ENCODE peak calls at places on chromosomes 11 and 22, in four cellular contexts. One of them, this sample, is unnamed.

GRCh38 chr11:24267015-24267414 is 229.8 kb upstream of the LUZP2 start:
- DNase-seq in Right ventricle myocardium inferior: no peak
- DNase-seq in NCI-H460: no peak
- DNase-seq in adrenal gland: no peak
- DNase-seq in this sample: peak; percentile 58

GRCh38 chr22:46972256-46972655 is 209.8 kb downstream of the TBC1D22A start:
- DNase-seq in Right ventricle myocardium inferior: no peak
- DNase-seq in NCI-H460: no peak
- DNase-seq in adrenal gland: no peak
- DNase-seq in this sample: peak; percentile 51

GRCh38 chr22:19942071-19942885 is 660 bp upstream of the TXNRD2 start:
- DNase-seq in Right ventricle myocardium inferior: no peak
- DNase-seq in NCI-H460: no peak
- DNase-seq in adrenal gland: peak; percentile 64
- DNase-seq in this sample: peak; percentile 59

GRCh38 chr22:39457546-39458442 is 982 bp downstream of the MGAT3 start:
- DNase-seq in Right ventricle myocardium inferior: no peak
- DNase-seq in NCI-H460: no peak
- DNase-seq in adrenal gland: no peak
- DNase-seq in this sample: peak; percentile 70

GRCh38 chr11:6612816-6613136 is 760 bp upstream of the TAF10 start:
- DNase-seq in Right ventricle myocardium inferior: no peak
- DNase-seq in NCI-H460: no peak
- DNase-seq in adrenal gland: no peak
- DNase-seq in this sample: no peak

GRCh38 chr11:69495441-69496201 is 14.2 kb downstream of the LINC01488 start:
- DNase-seq in Right ventricle myocardium inferior: peak; percentile 46
- DNase-seq in NCI-H460: no peak
- DNase-seq in adrenal gland: no peak
- DNase-seq in this sample: no peak

GRCh38 chr22:23681026-23681809 is 9.6 kb upstream of the RGL4 start:
- DNase-seq in Right ventricle myocardium inferior: peak; percentile 49
- DNase-seq in NCI-H460: no peak
- DNase-seq in adrenal gland: no peak
- DNase-seq in this sample: no peak

GRCh38 chr11:45145421-45146071 is 893 bp upstream of the PRDM11 start:
- DNase-seq in Right ventricle myocardium inferior: no peak
- DNase-seq in NCI-H460: no peak
- DNase-seq in adrenal gland: peak; percentile 68
- DNase-seq in this sample: peak; percentile 65

GRCh38 chr11:29781268-29781667 is 235.6 kb downstream of the KCNA4 start:
- DNase-seq in Right ventricle myocardium inferior: peak; percentile 63
- DNase-seq in NCI-H460: no peak
- DNase-seq in adrenal gland: no peak
- DNase-seq in this sample: no peak

GRCh38 chr22:37627545-37627944 is 11.9 kb upstream of the SH3BP1 start:
- DNase-seq in Right ventricle myocardium inferior: peak; percentile 83
- DNase-seq in NCI-H460: no peak
- DNase-seq in adrenal gland: no peak
- DNase-seq in this sample: no peak

GRCh38 chr11:93727985-93728791 is 13.1 kb downstream of the TAF1D start:
- DNase-seq in Right ventricle myocardium inferior: no peak
- DNase-seq in NCI-H460: no peak
- DNase-seq in adrenal gland: no peak
- DNase-seq in this sample: no peak

GRCh38 chr11:8093931-8094575 is 13.0 kb downstream of the TUB start:
- DNase-seq in Right ventricle myocardium inferior: no peak
- DNase-seq in NCI-H460: no peak
- DNase-seq in adrenal gland: no peak
- DNase-seq in this sample: no peak

GRCh38 chr22:21984793-21985192 is 2.2 kb upstream of the TOP3B start:
- DNase-seq in Right ventricle myocardium inferior: no peak
- DNase-seq in NCI-H460: no peak
- DNase-seq in adrenal gland: no peak
- DNase-seq in this sample: peak; percentile 45

GRCh38 chr22:19837915-19838314 is 16.8 kb downstream of the GNB1L start:
- DNase-seq in Right ventricle myocardium inferior: no peak
- DNase-seq in NCI-H460: no peak
- DNase-seq in adrenal gland: no peak
- DNase-seq in this sample: no peak

GRCh38 chr11:126716456-126717083 is 284.0 kb downstream of the KIRREL3 start:
- DNase-seq in Right ventricle myocardium inferior: no peak
- DNase-seq in NCI-H460: peak; percentile 18
- DNase-seq in adrenal gland: peak; percentile 46
- DNase-seq in this sample: peak; percentile 83

GRCh38 chr11:22670803-22671202 is 4.4 kb downstream of the GAS2 start:
- DNase-seq in Right ventricle myocardium inferior: no peak
- DNase-seq in NCI-H460: peak; percentile 12
- DNase-seq in adrenal gland: no peak
- DNase-seq in this sample: peak; percentile 35

GRCh38 chr22:45472426-45472825 is 30.3 kb upstream of the FBLN1 start:
- DNase-seq in Right ventricle myocardium inferior: no peak
- DNase-seq in NCI-H460: no peak
- DNase-seq in adrenal gland: no peak
- DNase-seq in this sample: no peak